ENCODE peak calls at places on chromosomes 2 and 18, in five cellular contexts. X is GM06990, O is BE2C, E is upper lobe of right lung, V is SJSA1. G is an unnamed sample.

GRCh38 chr18:4119127-4119648 is 335.9 kb downstream of the DLGAP1 start:
- DNase-seq in X (no peak), O (no peak), E (no peak), V (no peak), G (peak; percentile 74)

GRCh38 chr2:172995323-172996244 is 80.1 kb upstream of the MAP3K20 start:
- DNase-seq in X (no peak), O (no peak), E (no peak), V (peak; percentile 97), G (no peak)

GRCh38 chr2:188979730-188980123 is 5.6 kb downstream of the COL3A1 start:
- DNase-seq in X (no peak), O (no peak), E (no peak), V (no peak), G (no peak)

GRCh38 chr2:46964835-46965560 is 49.4 kb upstream of the MCFD2 start:
- DNase-seq in X (no peak), O (no peak), E (no peak), V (no peak), G (peak; percentile 35)

GRCh38 chr2:53442783-53443182 is 324.8 kb upstream of the CHAC2 start:
- DNase-seq in X (no peak), O (peak; percentile 7), E (no peak), V (no peak), G (peak; percentile 80)

GRCh38 chr2:70381821-70382220 is 80.0 kb upstream of the FAM136A start:
- DNase-seq in X (no peak), O (no peak), E (no peak), V (no peak), G (no peak)

GRCh38 chr18:10822457-10822856 is 296.6 kb downstream of the NAPG start:
- DNase-seq in X (no peak), O (no peak), E (no peak), V (no peak), G (peak; percentile 62)

GRCh38 chr2:46268986-46269385 is 28.2 kb upstream of the EPAS1 start:
- DNase-seq in X (no peak), O (no peak), E (no peak), V (peak; percentile 42), G (no peak)

GRCh38 chr18:48222118-48222517 is 187.1 kb downstream of the ZBTB7C start:
- DNase-seq in X (no peak), O (peak; percentile 65), E (no peak), V (no peak), G (no peak)

GRCh38 chr2:99404039-99404799 is 67.0 kb downstream of the EIF5B start:
- DNase-seq in X (no peak), O (no peak), E (no peak), V (no peak), G (peak; percentile 67)

GRCh38 chr18:65091737-65092329 is 659.0 kb upstream of the CDH7 start:
- DNase-seq in X (no peak), O (no peak), E (no peak), V (no peak), G (peak; percentile 52)

GRCh38 chr2:240217431-240218301 is 77.2 kb upstream of the OTOS start:
- DNase-seq in X (no peak), O (no peak), E (no peak), V (no peak), G (peak; percentile 63)

GRCh38 chr2:230797515-230798495 is 66.9 kb upstream of the ITM2C start:
- DNase-seq in X (peak; percentile 29), O (no peak), E (no peak), V (no peak), G (no peak)

GRCh38 chr2:3575534-3576324 is 669 bp downstream of the RPS7 start:
- DNase-seq in X (peak; percentile 54), O (no peak), E (no peak), V (peak; percentile 35), G (no peak)

GRCh38 chr2:198127627-198128026 is 323.2 kb downstream of the PLCL1 start:
- DNase-seq in X (peak; percentile 6), O (peak; percentile 57), E (no peak), V (peak; percentile 10), G (peak; percentile 68)

GRCh38 chr2:10326707-10327594 is 24.2 kb downstream of the HPCAL1 start:
- DNase-seq in X (no peak), O (peak; percentile 59), E (no peak), V (no peak), G (peak; percentile 71)

GRCh38 chr18:27803957-27804356 is 373.0 kb downstream of the CDH2 start:
- DNase-seq in X (no peak), O (no peak), E (no peak), V (no peak), G (no peak)

GRCh38 chr18:43869451-43870008 is 592.2 kb upstream of the SYT4 start:
- DNase-seq in X (no peak), O (no peak), E (no peak), V (no peak), G (no peak)

GRCh38 chr2:175251425-175252041 is 70.0 kb upstream of the ATP5MC3 start:
- DNase-seq in X (no peak), O (peak; percentile 13), E (no peak), V (peak; percentile 21), G (no peak)

GRCh38 chr2:119049968-119050657 is 108.1 kb downstream of the MARCO start:
- DNase-seq in X (no peak), O (peak; percentile 15), E (no peak), V (no peak), G (peak; percentile 86)

GRCh38 chr18:32771871-32772499 is 838 bp downstream of the KLHL14 start:
- DNase-seq in X (peak; percentile 35), O (no peak), E (no peak), V (no peak), G (peak; percentile 83)

DNA sequence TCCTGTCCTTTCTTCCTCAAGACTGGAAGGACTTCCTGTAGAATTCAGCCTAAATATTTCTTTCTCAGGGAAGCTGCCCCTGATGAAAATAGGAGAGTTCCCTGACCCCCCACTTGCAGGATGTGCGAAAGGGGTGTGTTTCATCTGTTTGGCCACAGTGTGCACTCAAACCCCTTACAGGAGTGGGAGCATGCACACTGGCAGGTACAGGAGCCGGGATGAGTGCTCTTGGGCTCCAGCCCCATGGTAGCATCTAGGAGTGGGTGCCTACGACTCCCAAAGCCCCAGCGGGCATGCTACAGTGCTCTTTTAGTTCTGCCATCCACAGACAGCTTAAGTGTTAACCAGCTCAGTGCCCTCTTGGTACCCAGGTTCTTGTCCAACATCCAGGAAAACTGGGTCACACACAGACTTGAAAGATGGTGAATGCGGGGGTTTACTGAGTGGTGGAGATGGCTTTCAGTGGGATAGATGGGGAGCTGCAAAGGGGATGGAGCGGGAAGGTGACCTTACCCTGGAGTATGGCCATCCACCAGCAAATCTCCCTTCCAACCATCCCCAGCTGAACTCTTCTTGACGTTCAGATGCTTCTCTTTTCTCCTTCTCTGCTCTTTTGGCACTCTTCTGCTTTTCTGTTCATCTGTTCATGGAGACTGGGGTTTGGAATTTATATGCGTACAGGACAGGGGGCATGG is 295.0 kb upstream of the NCKAP5 start:
- DNase-seq in X (no peak), O (no peak), E (no peak), V (no peak), G (no peak)
- H3K27me3 ChIP-seq in X (no peaks in the 10 kb centered on the region), O (no peaks in the 10 kb centered on the region), E (peaks cover 8% of the 10 kb centered on the region), V (peaks cover 7% of the 10 kb centered on the region), G (no peaks in the 10 kb centered on the region)

GRCh38 chr18:57801379-57802165 is 1.5 kb downstream of the ATP8B1 start:
- DNase-seq in X (no peak), O (no peak), E (peak; percentile 66), V (no peak), G (peak; percentile 67)

GRCh38 chr18:57802869-57803118 is 321 bp downstream of the ATP8B1 start:
- DNase-seq in X (no peak), O (no peak), E (no peak), V (no peak), G (no peak)

GRCh38 chr18:57803119-57803969 is at the start of gene ATP8B1:
- DNase-seq in X (peak; percentile 23), O (peak; percentile 15), E (peak; percentile 98), V (peak; percentile 79), G (peak; percentile 97)

GRCh38 chr18:57805117-57805516 is 2.0 kb upstream of the ATP8B1 start:
- DNase-seq in X (no peak), O (no peak), E (no peak), V (no peak), G (no peak)

GRCh38 chr18:57802166-57802868 is 798 bp downstream of the ATP8B1 start:
- DNase-seq in X (peak; percentile 17), O (no peak), E (no peak), V (no peak), G (peak; percentile 80)
- H3K27me3 ChIP-seq in X (peaks cover 7% of the 10 kb centered on the region), O (peaks cover 36% of the 10 kb centered on the region), E (no peaks in the 10 kb centered on the region), V (no peaks in the 10 kb centered on the region), G (peaks cover 55% of the 10 kb centered on the region)

DNA sequence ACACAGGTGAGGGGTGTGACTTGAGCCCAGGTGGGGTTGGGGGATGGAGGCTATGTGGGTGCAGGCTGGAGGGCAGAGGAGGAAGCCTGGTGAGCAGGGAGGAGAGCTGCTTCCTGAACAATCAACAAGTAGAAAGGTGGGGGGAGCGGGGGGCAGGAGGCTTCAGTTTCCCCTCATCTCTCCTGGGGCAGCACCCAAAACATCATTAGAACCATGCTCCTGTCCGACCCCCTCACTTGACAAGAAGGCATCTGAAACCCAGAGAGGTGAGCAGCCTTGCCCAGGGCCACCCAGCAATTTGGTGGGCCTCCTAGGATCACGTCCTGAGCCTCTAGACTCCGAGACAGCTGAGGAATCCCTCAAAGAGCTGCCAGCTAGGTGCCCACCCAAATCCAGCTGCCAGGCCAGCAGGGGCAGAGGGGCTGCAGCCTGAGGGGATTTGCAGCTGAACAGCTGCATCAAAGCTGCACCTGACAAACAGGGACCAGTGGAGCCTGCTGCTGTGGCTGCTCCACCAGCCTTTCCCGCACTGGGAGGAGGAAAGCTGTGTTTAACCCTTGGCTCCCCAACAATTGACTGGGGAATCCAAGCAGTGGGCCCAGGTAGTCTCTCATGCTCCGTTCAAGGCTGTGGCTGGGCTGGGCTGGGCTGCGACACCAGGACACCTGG is 8.4 kb downstream of the ADRA2B start:
- DNase-seq in X (no peak), O (no peak), E (no peak), V (no peak), G (peak; percentile 68)
- H3K27me3 ChIP-seq in X (no peaks in the 10 kb centered on the region), O (no peaks in the 10 kb centered on the region), E (no peaks in the 10 kb centered on the region), V (no peaks in the 10 kb centered on the region), G (no peaks in the 10 kb centered on the region)

DNA sequence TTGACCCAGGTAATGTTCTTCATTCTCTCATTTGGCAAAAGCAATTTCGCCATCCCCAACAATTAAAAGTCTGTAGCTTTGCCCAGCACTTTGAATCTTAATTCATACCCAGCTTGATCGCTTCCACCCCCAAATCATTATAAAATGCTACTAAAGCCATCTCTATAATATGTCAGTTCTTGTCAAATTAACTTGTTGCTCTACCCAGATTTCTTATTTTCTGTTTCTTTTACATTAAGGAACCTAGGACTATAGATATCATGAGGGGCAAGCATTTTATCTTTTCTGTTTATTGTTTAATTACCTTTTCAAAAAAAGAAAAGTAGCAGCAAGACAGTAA is 6.1 kb upstream of the POU3F3 start:
- DNase-seq in X (no peak), O (no peak), E (no peak), V (no peak), G (no peak)
- H3K27me3 ChIP-seq in X (no peaks in the 10 kb centered on the region), O (peaks cover 86% of the 10 kb centered on the region), E (peaks cover 98% of the 10 kb centered on the region), V (peaks cover 86% of the 10 kb centered on the region), G (peaks cover 100% of the 10 kb centered on the region)

G was measured in endodermal cell.